ENCODE peak calls at places on chromosomes 7 and 10, in four cellular contexts. U is CD4-positive, alpha-beta T cell; T is hippocampal formation; S is GM13977. I is an unnamed sample.
A peak's percentile ranks its signal among the peaks of the same experiment; 100 is the strongest.

GRCh38 chr10:102645741-102646609 is 1.7 kb downstream of the TRIM8 start:
- DNase-seq in U (peak; percentile 66), T (no peak), S (peak; percentile 82), I (no peak)

GRCh38 chr7:14021069-14021468 is 31.6 kb upstream of the ETV1 start:
- DNase-seq in U (no peak), T (no peak), S (no peak), I (no peak)

GRCh38 chr10:78763651-78764395 is 304.9 kb upstream of the ZMIZ1 start:
- DNase-seq in U (no peak), T (no peak), S (peak; percentile 86), I (no peak)

GRCh38 chr10:86413046-86413728 is 46.6 kb upstream of the GRID1 start:
- DNase-seq in U (no peak), T (no peak), S (peak; percentile 68), I (no peak)

GRCh38 chr7:132065193-132065972 is 509.0 kb upstream of the PODXL start:
- DNase-seq in U (no peak), T (peak; percentile 40), S (no peak), I (no peak)

GRCh38 chr7:68411742-68412141 is 1186.5 kb upstream of the AUTS2 start:
- DNase-seq in U (no peak), T (no peak), S (no peak), I (no peak)

GRCh38 chr10:99711129-99711719 is 20.7 kb downstream of the COX15 start:
- DNase-seq in U (no peak), T (peak; percentile 8), S (peak; percentile 30), I (no peak)

GRCh38 chr10:125081931-125082330 is 78.4 kb downstream of the CTBP2 start:
- DNase-seq in U (no peak), T (no peak), S (no peak), I (no peak)

GRCh38 chr10:45495438-45496152 is 121.6 kb downstream of the ALOX5 start:
- DNase-seq in U (no peak), T (no peak), S (no peak), I (no peak)

GRCh38 chr10:119655566-119656001 is 4.4 kb downstream of the BAG3 start:
- DNase-seq in U (peak; percentile 52), T (no peak), S (no peak), I (no peak)

GRCh38 chr10:129233351-129234148 is 233.5 kb upstream of the MGMT start:
- DNase-seq in U (no peak), T (no peak), S (no peak), I (no peak)

GRCh38 chr10:129961274-129961839 is 2.7 kb downstream of the EBF3 start:
- DNase-seq in U (no peak), T (no peak), S (no peak), I (no peak)

GRCh38 chr7:84073476-84073875 is 121.1 kb downstream of the SEMA3A start:
- DNase-seq in U (no peak), T (no peak), S (no peak), I (no peak)